ENCODE peak calls at places on chromosomes 6 and 20, in five cellular contexts. One of them, this sample, is unnamed.

GRCh38 chr6:82877213-82878195 is 188.1 kb downstream of the UBE3D start:
- DNase-seq in MV-4-11: no peak
- DNase-seq in midbrain: no peak
- DNase-seq in H54: no peak
- DNase-seq in head of caudate nucleus: no peak
- DNase-seq in this sample: peak

GRCh38 chr6:25889877-25890853 is 16.1 kb upstream of the SLC17A3 start:
- DNase-seq in midbrain: peak
- DNase-seq in head of caudate nucleus: no peak
- DNase-seq in H54: no peak
- DNase-seq in MV-4-11: peak
- DNase-seq in this sample: peak

GRCh38 chr6:168440520-168441433 is at the start of gene SMOC2:
- DNase-seq in head of caudate nucleus: peak
- DNase-seq in midbrain: no peak
- DNase-seq in H54: no peak
- DNase-seq in MV-4-11: no peak
- DNase-seq in this sample: no peak

GRCh38 chr6:136989591-136990578 is 54.9 kb downstream of the IL20RA start:
- DNase-seq in MV-4-11: no peak
- DNase-seq in head of caudate nucleus: peak
- DNase-seq in midbrain: no peak
- DNase-seq in H54: no peak
- DNase-seq in this sample: no peak

GRCh38 chr6:156886409-156886808 is 109.2 kb downstream of the ARID1B start:
- DNase-seq in MV-4-11: peak
- DNase-seq in midbrain: no peak
- DNase-seq in H54: no peak
- DNase-seq in head of caudate nucleus: no peak
- DNase-seq in this sample: no peak

GRCh38 chr6:56292505-56293181 is 45.3 kb upstream of the COL21A1 start:
- DNase-seq in H54: peak
- DNase-seq in midbrain: peak
- DNase-seq in MV-4-11: peak
- DNase-seq in head of caudate nucleus: no peak
- DNase-seq in this sample: peak

GRCh38 chr6:71011861-71012260 is 55.0 kb upstream of the B3GAT2 start:
- DNase-seq in midbrain: no peak
- DNase-seq in H54: no peak
- DNase-seq in head of caudate nucleus: no peak
- DNase-seq in MV-4-11: no peak
- DNase-seq in this sample: no peak

GRCh38 chr20:37323985-37324384 is 22.0 kb upstream of the SRC start:
- DNase-seq in MV-4-11: no peak
- DNase-seq in H54: no peak
- DNase-seq in midbrain: no peak
- DNase-seq in head of caudate nucleus: no peak
- DNase-seq in this sample: no peak

GRCh38 chr6:169489642-169490408 is 212.0 kb downstream of the WDR27 start:
- DNase-seq in midbrain: no peak
- DNase-seq in MV-4-11: no peak
- DNase-seq in H54: no peak
- DNase-seq in head of caudate nucleus: no peak
- DNase-seq in this sample: no peak

This sample was measured in PC-9.